ENCODE peak calls at places on chromosomes 11 and 22, in eight cellular contexts. N is HL-60; F is PC-3; R is AG09309; D is CD8-positive, alpha-beta T cell; H is tibial artery; P is pancreas; V is IMR-90. W is an unnamed sample.

GRCh38 chr11:208917-209260 is 1.4 kb downstream of the RIC8A start:
- DNase-seq in N (no peak), F (no peak), R (no peak), D (no peak), H (no peak), P (no peak), V (no peak), W (no peak)

GRCh38 chr22:31105282-31105929 is 2.0 kb downstream of the SELENOM start:
- DNase-seq in N (no peak), F (no peak), R (no peak), D (no peak), H (no peak), P (no peak), V (no peak), W (no peak)

GRCh38 chr11:134572741-134573675 is 161.0 kb upstream of the B3GAT1 start:
- DNase-seq in N (no peak), F (no peak), R (no peak), D (no peak), H (no peak), P (no peak), V (no peak), W (no peak)

GRCh38 chr11:73389902-73390301 is 13.7 kb downstream of the RELT start:
- DNase-seq in N (no peak), F (no peak), R (no peak), D (no peak), H (no peak), P (no peak), V (no peak), W (no peak)

GRCh38 chr11:129230006-129230405 is 37.9 kb upstream of the ARHGAP32 start:
- DNase-seq in N (no peak), F (peak; percentile 43), R (no peak), D (no peak), H (no peak), P (no peak), V (peak; percentile 12), W (peak; percentile 34)

GRCh38 chr11:14075118-14075601 is 112.6 kb downstream of the SPON1 start:
- DNase-seq in N (no peak), F (peak; percentile 24), R (peak; percentile 10), D (peak; percentile 27), H (no peak), P (no peak), V (no peak), W (peak; percentile 35)

GRCh38 chr11:119854521-119854920 is 125.5 kb upstream of the NECTIN1 start:
- DNase-seq in N (no peak), F (peak; percentile 9), R (no peak), D (no peak), H (no peak), P (no peak), V (no peak), W (no peak)

GRCh38 chr11:37230865-37231264 is 632.8 kb upstream of the RAG2 start:
- DNase-seq in N (no peak), F (no peak), R (no peak), D (no peak), H (no peak), P (no peak), V (no peak), W (no peak)

GRCh38 chr11:2467695-2468055 is 22.9 kb downstream of the KCNQ1 start:
- DNase-seq in N (no peak), F (no peak), R (no peak), D (no peak), H (peak; percentile 54), P (peak; percentile 15), V (no peak), W (no peak)

GRCh38 chr22:26546282-26546681 is 34.0 kb upstream of the TFIP11 start:
- DNase-seq in N (no peak), F (no peak), R (no peak), D (no peak), H (no peak), P (no peak), V (no peak), W (no peak)

GRCh38 chr11:46335271-46335670 is 12.0 kb upstream of the DGKZ start:
- DNase-seq in N (no peak), F (no peak), R (no peak), D (no peak), H (no peak), P (no peak), V (no peak), W (no peak)

GRCh38 chr11:46338636-46338987 is 8.7 kb upstream of the DGKZ start:
- DNase-seq in N (no peak), F (peak; percentile 12), R (no peak), D (no peak), H (no peak), P (no peak), V (peak; percentile 26), W (no peak)

GRCh38 chr11:46337626-46338345 is 9.5 kb upstream of the DGKZ start:
- DNase-seq in N (no peak), F (no peak), R (no peak), D (no peak), H (no peak), P (no peak), V (no peak), W (no peak)

GRCh38 chr11:46335858-46336600 is 11.2 kb upstream of the DGKZ start:
- DNase-seq in N (no peak), F (peak; percentile 11), R (no peak), D (no peak), H (no peak), P (no peak), V (no peak), W (no peak)

DNA sequence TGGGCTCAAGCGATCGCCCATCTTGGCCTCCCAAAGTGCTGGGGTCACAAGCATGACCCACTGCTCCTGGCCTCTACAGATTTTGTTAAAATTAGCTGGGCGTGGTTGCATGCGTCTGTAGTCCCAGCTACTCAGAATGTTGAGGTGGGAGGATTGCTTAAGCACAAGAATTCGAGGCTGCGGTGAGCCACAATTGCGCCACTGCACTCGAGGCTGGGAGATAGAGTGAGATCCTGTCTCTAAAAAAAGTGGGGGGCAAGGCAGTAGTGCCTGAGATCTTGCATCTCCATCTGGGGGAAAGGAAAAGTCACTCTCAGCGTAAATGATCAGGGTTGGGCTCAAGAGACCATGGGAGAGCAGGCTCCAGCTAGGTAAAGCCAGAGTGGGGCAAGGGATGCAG is 10.5 kb upstream of the DGKZ start:
- DNase-seq in N (peak; percentile 99), F (no peak), R (peak; percentile 63), D (no peak), H (no peak), P (no peak), V (no peak), W (no peak)
- H3K4me3 ChIP-seq in N (no peak overlapping the region), F (no peak overlapping the region), R (no peak overlapping the region), D (no peak overlapping the region), H (no peak overlapping the region), P (no peak overlapping the region), V (no peak overlapping the region), W (no peak overlapping the region)

DNA sequence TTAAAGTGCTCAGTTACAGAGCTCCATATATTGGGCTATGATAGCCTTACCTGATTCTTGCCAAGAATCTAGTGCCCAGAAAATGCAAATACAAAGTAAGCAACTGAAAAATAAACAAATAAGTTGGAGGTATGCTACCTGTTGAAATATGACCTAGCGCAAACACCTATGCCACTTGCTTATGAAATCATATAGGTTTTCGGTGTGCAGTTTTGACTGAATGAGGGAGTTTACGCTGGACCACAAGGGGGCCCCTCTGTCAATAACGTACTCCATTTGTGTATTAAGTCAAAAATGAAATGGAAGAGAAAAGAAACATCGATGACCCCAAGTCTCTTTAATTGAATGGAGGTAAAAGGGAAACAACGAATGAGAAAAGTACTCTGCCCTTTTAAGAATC is 84.9 kb upstream of the TRIM77 start:
- DNase-seq in N (no peak), F (peak; percentile 35), R (no peak), D (no peak), H (no peak), P (no peak), V (no peak), W (no peak)
- TF ChIP-seq CTCF in N (no peak), F (peak; percentile 58), R (peak; percentile 3), D (no peak), H (no peak), P (no peak), V (peak; percentile 2), W (peak; percentile 38)

GRCh38 chr11:28104984-28105383 is 3.0 kb downstream of the KIF18A start:
- DNase-seq in N (no peak), F (no peak), R (no peak), D (no peak), H (no peak), P (no peak), V (no peak), W (no peak)

GRCh38 chr11:28099715-28100114 is 8.2 kb downstream of the KIF18A start:
- DNase-seq in N (no peak), F (no peak), R (no peak), D (no peak), H (no peak), P (no peak), V (no peak), W (no peak)

GRCh38 chr11:28104425-28104824 is 3.5 kb downstream of the KIF18A start:
- DNase-seq in N (no peak), F (no peak), R (no peak), D (no peak), H (no peak), P (no peak), V (no peak), W (no peak)

GRCh38 chr11:28098257-28098656 is 9.7 kb downstream of the KIF18A start:
- DNase-seq in N (no peak), F (no peak), R (no peak), D (no peak), H (no peak), P (no peak), V (no peak), W (no peak)

GRCh38 chr11:28100665-28101064 is 7.3 kb downstream of the KIF18A start:
- DNase-seq in N (no peak), F (no peak), R (no peak), D (no peak), H (no peak), P (no peak), V (no peak), W (no peak)
- H3K4me3 ChIP-seq in N (no peak overlapping the region), F (no peak overlapping the region), R (no peak overlapping the region), D (no peak overlapping the region), H (no peak overlapping the region), P (no peak overlapping the region), V (no peak overlapping the region), W (no peak overlapping the region)

GRCh38 chr11:59221438-59221837 is 8.7 kb upstream of the MPEG1 start:
- DNase-seq in N (no peak), F (peak; percentile 91), R (peak; percentile 79), D (no peak), H (no peak), P (no peak), V (peak; percentile 95), W (no peak)
- TF ChIP-seq CTCF in N (no peak), F (no peak), R (peak; percentile 27), D (no peak), H (no peak), P (no peak), V (peak; percentile 53), W (no peak)

W was measured in astrocyte of the spinal cord.